ENCODE peak calls at places on chromosomes 12 and 14, in ten cellular contexts. S is lower leg skin, Z is prostate gland, R is Calu3, D is astrocyte of the spinal cord, O is GM06990, Y is B cell, P is neural crest cell, A is WERI-Rb-1, G is tibial nerve. V is an unnamed sample.

GRCh38 chr14:20772650-20773049 is 4.4 kb downstream of the EDDM3B start:
- DNase-seq in A (no peak), Z (no peak), S (no peak), D (no peak), Y (no peak), R (no peak), P (no peak), G (no peak), O (no peak), V (no peak)

GRCh38 chr12:75837700-75838099 is 193.9 kb downstream of the PHLDA1 start:
- DNase-seq in P (no peak), Z (no peak), A (peak), O (no peak), Y (no peak), D (no peak), G (no peak), S (no peak), R (no peak), V (no peak)

GRCh38 chr12:96187675-96188355 is 6.4 kb upstream of the ELK3 start:
- DNase-seq in S (no peak), R (no peak), O (no peak), P (no peak), A (no peak), G (no peak), Y (no peak), D (no peak), Z (no peak), V (no peak)

GRCh38 chr12:46187023-46187422 is 81.8 kb downstream of the SLC38A1 start:
- DNase-seq in O (no peak), G (peak), Y (no peak), A (no peak), S (peak), P (no peak), Z (peak), R (no peak), D (peak), V (peak)

GRCh38 chr14:20986811-20987210 is 3.0 kb upstream of the METTL17 start:
- DNase-seq in A (no peak), S (peak), G (peak), O (no peak), Y (no peak), P (no peak), D (peak), Z (no peak), R (peak), V (no peak)

GRCh38 chr12:170361-171225 is 43.4 kb downstream of the SLC6A12 start:
- DNase-seq in P (no peak), S (no peak), A (no peak), Y (no peak), D (no peak), G (no peak), O (no peak), Z (no peak), R (no peak), V (no peak)

GRCh38 chr14:64303471-64303917 is 9.3 kb upstream of the ESR2 start:
- DNase-seq in S (no peak), A (no peak), P (no peak), G (no peak), Y (peak), D (peak), Z (no peak), O (peak), R (no peak), V (no peak)

GRCh38 chr12:5522358-5523335 is 90.7 kb downstream of the NTF3 start:
- DNase-seq in Z (no peak), A (no peak), O (no peak), D (no peak), S (no peak), P (no peak), G (no peak), Y (no peak), R (no peak), V (no peak)

GRCh38 chr14:57066887-57067513 is 201.7 kb downstream of the EXOC5 start:
- DNase-seq in A (peak), G (no peak), Y (no peak), O (peak), D (peak), P (peak), R (peak), S (no peak), Z (peak), V (peak)

GRCh38 chr12:30614031-30614430 is 81.6 kb downstream of the IPO8 start:
- DNase-seq in D (no peak), O (no peak), P (no peak), S (no peak), Y (no peak), R (no peak), A (no peak), G (no peak), Z (no peak), V (no peak)

GRCh38 chr14:104105822-104106470 is 20.4 kb downstream of the ASPG start:
- DNase-seq in G (no peak), R (peak), Z (no peak), P (no peak), O (no peak), A (no peak), Y (no peak), D (no peak), S (no peak), V (no peak)

GRCh38 chr12:6620137-6620884 is 13.1 kb upstream of the CHD4 start:
- DNase-seq in R (no peak), D (peak), S (no peak), G (no peak), P (peak), Z (no peak), A (no peak), Y (peak), O (peak), V (no peak)
- TF ChIP-seq CTCF in R (no peak), D (peak), S (no peak), G (peak), P (peak), Z (no peak), A (peak), Y (peak), O (peak), V (peak)

GRCh38 chr12:117277875-117278274 is 83.6 kb downstream of the NOS1 start:
- DNase-seq in D (no peak), O (no peak), Z (no peak), A (no peak), Y (no peak), G (no peak), R (no peak), S (no peak), P (no peak), V (no peak)
- TF ChIP-seq CTCF in D (no peak), O (no peak), Z (no peak), A (no peak), Y (no peak), G (no peak), R (no peak), S (no peak), P (no peak), V (no peak)

DNA sequence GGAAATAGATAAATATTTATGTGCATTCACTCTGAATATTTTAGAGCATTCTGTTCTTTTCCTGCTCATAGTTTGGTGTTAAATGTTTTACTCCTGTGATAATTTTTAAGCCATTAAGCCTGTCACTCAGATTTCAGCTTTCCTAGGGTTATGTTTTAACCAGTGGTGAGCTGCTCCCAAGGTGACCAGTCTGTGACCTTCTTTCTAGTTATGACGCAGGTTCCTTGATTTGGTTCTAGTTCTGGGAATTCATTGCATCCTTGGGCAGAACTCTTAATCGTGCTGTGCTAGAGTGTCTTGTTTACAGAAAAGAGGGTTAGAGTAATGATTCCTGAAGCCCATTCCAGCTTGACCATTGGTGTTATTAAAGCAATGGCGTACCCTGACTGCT is 2.2 kb downstream of the GABARAPL1 start:
- DNase-seq in Y (no peak), Z (no peak), S (no peak), P (no peak), D (no peak), R (peak), G (no peak), A (no peak), O (no peak), V (no peak)
- TF ChIP-seq CTCF in Y (no peak), Z (no peak), S (no peak), P (no peak), D (no peak), R (no peak), G (no peak), A (no peak), O (no peak), V (no peak)

DNA sequence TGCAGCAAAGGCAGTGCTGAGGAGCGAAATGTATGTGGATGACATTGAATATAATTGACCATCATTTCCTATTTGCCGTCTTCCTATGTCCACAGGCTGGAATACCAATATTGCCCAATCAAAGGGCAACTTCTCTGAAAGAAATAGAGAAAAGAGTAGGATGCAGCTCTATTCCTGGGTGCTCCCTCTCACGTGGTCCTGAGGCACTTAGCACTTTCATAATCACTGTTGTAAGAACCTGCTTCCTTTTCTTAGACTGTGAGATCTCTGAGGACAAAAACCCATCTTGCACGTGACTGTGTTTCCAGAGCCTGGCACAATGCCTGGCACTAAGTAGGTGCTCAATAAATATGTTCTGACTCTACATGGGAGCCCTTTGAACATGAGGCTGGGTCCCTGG is 122.7 kb upstream of the CPM start:
- DNase-seq in A (no peak), P (no peak), S (peak), D (no peak), O (no peak), Z (no peak), Y (no peak), R (no peak), G (peak), V (no peak)
- TF ChIP-seq CTCF in A (no peak), P (no peak), S (no peak), D (no peak), O (no peak), Z (no peak), Y (no peak), R (no peak), G (no peak), V (no peak)

GRCh38 chr12:17982556-17982955 is 107.4 kb downstream of the RERGL start:
- DNase-seq in S (no peak), Z (no peak), R (peak), D (no peak), A (no peak), P (no peak), Y (no peak), O (no peak), G (no peak), V (no peak)
- TF ChIP-seq CTCF in S (no peak), Z (no peak), R (no peak), D (no peak), A (no peak), P (no peak), Y (no peak), O (no peak), G (no peak), V (no peak)

DNA sequence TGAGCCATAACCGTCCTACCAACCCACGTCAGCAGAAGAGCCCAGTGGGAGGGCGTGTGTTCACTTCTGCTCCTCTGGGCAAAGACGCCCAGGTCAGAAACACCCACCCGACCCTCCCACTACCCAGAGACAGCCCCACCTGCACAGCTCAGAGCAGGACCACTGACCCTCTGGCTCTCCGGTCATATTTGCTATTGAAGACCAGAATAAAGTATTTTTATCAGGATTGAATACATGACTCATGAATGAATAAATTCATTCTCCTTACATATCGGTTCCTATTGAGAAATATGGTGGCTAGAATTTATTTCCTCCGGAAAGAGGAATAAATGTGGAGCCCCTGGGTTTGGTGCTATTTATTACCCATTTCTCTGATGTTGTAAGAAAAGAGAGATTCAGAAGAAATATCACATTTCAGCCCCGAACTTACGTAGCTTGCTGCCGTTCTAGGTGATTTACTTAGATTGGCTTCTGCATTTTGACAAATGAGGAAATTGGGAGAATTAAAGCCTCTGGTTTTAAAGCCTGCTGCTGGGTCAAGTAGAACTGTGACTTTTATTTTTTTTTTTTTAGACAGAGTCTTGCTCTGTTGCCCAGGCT is 36.4 kb upstream of the P2RX7 start:
- DNase-seq in Z (no peak), A (no peak), D (no peak), O (no peak), G (no peak), P (no peak), Y (no peak), S (no peak), R (no peak), V (no peak)
- TF ChIP-seq CTCF in Z (no peak), A (no peak), D (no peak), O (no peak), G (peak), P (peak), Y (peak), S (no peak), R (no peak), V (no peak)

DNA sequence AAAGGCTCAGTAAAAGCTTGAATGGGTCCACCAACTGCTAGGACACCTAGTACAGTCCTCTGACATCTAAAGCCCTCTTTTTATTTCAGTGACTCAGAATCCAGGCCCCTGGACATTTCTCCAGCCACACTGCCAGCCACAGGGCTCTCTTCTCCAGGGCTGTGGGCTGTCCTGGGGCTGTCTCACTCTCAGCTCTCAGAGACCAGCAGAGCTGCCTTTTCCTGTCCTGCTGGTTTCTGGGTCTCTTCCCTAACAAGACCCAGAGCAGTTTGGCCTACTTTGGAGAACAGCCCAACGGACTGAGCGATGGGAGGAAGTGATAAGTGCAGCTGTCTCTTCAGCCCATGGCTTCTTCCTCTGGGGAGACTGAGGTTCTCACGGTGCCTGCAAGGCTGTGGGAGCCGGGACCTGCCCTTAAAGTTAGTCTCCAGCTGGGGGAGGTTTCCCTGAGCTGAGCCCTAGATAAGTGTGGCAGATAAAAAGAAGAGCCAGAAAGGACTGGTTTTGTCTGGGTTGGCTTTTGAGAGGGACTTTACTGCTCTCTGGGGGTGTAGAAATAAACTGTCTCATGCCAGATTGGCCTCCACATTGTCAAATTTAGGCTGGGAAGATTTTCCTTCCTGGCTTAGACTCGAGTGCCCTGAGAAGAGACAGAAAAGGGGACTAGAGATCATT is 979.8 kb downstream of the VRK1 start:
- DNase-seq in A (no peak), O (no peak), S (no peak), G (no peak), Z (no peak), D (no peak), Y (no peak), R (no peak), P (no peak), V (no peak)
- TF ChIP-seq CTCF in A (no peak), O (no peak), S (no peak), G (no peak), Z (no peak), D (no peak), Y (no peak), R (no peak), P (no peak), V (no peak)